ENCODE peak calls at places on chromosomes 4 and X, in four cellular contexts. J is IMR-90, K is neuronal stem cell, N is H9. A is an unnamed sample.

GRCh38 chrX:95762716-95763115 is 921.9 kb upstream of the DIAPH2 start:
- DNase-seq in J (no peak), K (no peak), N (no peak), A (no peak)

GRCh38 chr4:123994917-123995316 is 598.3 kb downstream of the SPRY1 start:
- DNase-seq in J (no peak), K (no peak), N (no peak), A (no peak)

GRCh38 chrX:151875270-151876026 is 37.2 kb upstream of the MAGEA4 start:
- DNase-seq in J (no peak), K (no peak), N (no peak), A (no peak)

GRCh38 chrX:136754641-136755040 is 26.1 kb downstream of the ARHGEF6 start:
- DNase-seq in J (no peak), K (no peak), N (no peak), A (no peak)

GRCh38 chrX:56564921-56565861 is 1.8 kb downstream of the UBQLN2 start:
- DNase-seq in J (peak), K (peak), N (no peak), A (peak)

GRCh38 chr4:166957451-166957850 is 276.8 kb downstream of the SPOCK3 start:
- DNase-seq in J (no peak), K (no peak), N (no peak), A (no peak)

GRCh38 chrX:13015536-13016236 is 28.7 kb downstream of the FAM9C start:
- DNase-seq in J (no peak), K (no peak), N (no peak), A (no peak)

GRCh38 chr4:143382539-143382938 is 45.9 kb downstream of the GAB1 start:
- DNase-seq in J (peak), K (no peak), N (no peak), A (no peak)

GRCh38 chrX:21153033-21153432 is 221.2 kb upstream of the CNKSR2 start:
- DNase-seq in J (no peak), K (no peak), N (no peak), A (no peak)

GRCh38 chr4:122823476-122823875 is 3.2 kb upstream of the FGF2 start:
- DNase-seq in J (no peak), K (no peak), N (no peak), A (no peak)

GRCh38 chr4:152073738-152074137 is 312.9 kb upstream of the GATB start:
- DNase-seq in J (peak), K (no peak), N (no peak), A (peak)

GRCh38 chrX:30657542-30658238 is 4.5 kb downstream of the GK start:
- DNase-seq in J (peak), K (no peak), N (no peak), A (no peak)

GRCh38 chrX:11893933-11894710 is 136.1 kb downstream of the MSL3 start:
- DNase-seq in J (no peak), K (no peak), N (no peak), A (no peak)

GRCh38 chrX:130079824-130080406 is 30.4 kb downstream of the ELF4 start:
- DNase-seq in J (peak), K (peak), N (no peak), A (peak)

GRCh38 chr4:1721666-1722550 is 587 bp downstream of the TACC3 start:
- DNase-seq in J (no peak), K (no peak), N (peak), A (no peak)

GRCh38 chrX:134246282-134246681 is 9.3 kb downstream of the CCDC160 start:
- DNase-seq in J (no peak), K (no peak), N (peak), A (peak)

GRCh38 chr4:176547005-176547404 is 227.2 kb downstream of the SPCS3 start:
- DNase-seq in J (peak), K (no peak), N (no peak), A (no peak)

GRCh38 chr4:84965558-84966381 is 720 bp downstream of the WDFY3 start:
- DNase-seq in J (peak), K (peak), N (peak), A (peak)

GRCh38 chr4:52051615-52052474 is 741 bp downstream of the SPATA18 start:
- DNase-seq in J (peak), K (peak), N (peak), A (peak)

GRCh38 chr4:185773419-185773818 is 38.6 kb downstream of the SORBS2 start:
- DNase-seq in J (no peak), K (no peak), N (peak), A (no peak)

GRCh38 chrX:48689143-48689920 is 5.7 kb downstream of the WAS start:
- DNase-seq in J (no peak), K (no peak), N (no peak), A (no peak)

GRCh38 chr4:128720270-128720669 is 89.2 kb upstream of the JADE1 start:
- DNase-seq in J (no peak), K (no peak), N (no peak), A (no peak)

GRCh38 chr4:84985952-84986351 is 19.5 kb upstream of the WDFY3 start:
- DNase-seq in J (peak), K (no peak), N (no peak), A (peak)

GRCh38 chr4:3629665-3630064 is 97.4 kb upstream of the LRPAP1 start:
- DNase-seq in J (no peak), K (no peak), N (no peak), A (no peak)

GRCh38 chrX:53250556-53250955 is 25.5 kb upstream of the KDM5C start:
- DNase-seq in J (no peak), K (no peak), N (no peak), A (no peak)

DNA sequence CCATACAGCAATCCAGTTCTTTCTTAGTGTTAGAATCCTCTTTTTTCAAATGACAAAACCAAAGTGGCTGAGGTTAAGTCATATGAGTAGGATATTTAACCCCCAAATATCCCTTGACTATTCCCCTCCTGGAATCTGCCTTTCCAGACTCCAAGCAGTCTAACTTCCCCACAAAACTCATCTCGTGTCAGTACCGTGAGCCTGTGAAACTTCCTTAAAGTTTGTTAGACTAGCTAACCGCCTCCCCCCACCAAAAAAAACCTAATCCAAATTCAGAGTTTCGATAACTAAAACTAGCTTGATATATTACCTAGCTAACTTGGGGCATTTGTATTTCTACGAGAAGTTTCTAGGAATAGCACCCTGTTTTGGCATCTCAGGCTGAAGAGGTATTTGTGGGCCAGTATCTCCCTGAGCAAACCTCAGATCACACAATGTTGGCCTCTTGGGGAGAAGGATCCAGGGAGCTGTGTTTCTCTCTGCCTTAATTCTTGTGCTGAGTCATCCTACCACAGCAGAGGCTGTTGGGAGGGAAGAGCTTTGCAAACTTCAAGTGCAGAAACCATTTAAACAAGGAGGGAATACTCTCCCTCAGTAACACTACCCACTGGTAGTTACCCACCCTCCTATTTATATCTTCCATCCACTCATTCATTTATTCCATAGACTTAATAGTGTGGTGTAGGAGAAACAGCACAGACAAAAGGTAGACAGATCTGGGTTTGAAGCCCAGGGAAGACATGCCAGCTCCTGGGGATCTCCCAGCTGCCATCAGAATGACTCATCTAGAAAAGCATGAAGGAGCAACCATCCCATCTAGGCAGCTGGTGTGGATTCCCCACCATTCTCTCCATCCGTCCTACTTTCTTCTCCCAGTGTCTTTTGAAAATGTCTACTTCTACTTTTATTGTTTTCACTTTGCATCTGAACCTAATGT is 39.3 kb upstream of the TXK start:
- DNase-seq in J (peak), K (no peak), N (peak), A (peak)
- H3K27ac ChIP-seq in J (peak), K (no peak), N (no peak), A (peak)

GRCh38 chr4:147157860-147158701 is 212.4 kb upstream of the TTC29 start:
- DNase-seq in J (peak), K (peak), N (peak), A (no peak)
- H3K4me2 ChIP-seq in J (peak), K (peak), N (peak), A (peak)

GRCh38 chr4:174520655-174521054 is 1.6 kb downstream of the HPGD start:
- DNase-seq in J (no peak), K (no peak), N (no peak), A (peak)
- H4K91ac ChIP-seq in J (no peak), K (no peak), N (no peak), A (no peak)

GRCh38 chrX:23513121-23513520 is 154.2 kb upstream of the PRDX4 start:
- DNase-seq in J (no peak), K (no peak), N (peak), A (no peak)
- H3K27ac ChIP-seq in J (no peak), K (no peak), N (peak), A (no peak)

GRCh38 chr4:175413561-175413960 is 398.5 kb downstream of the GPM6A start:
- DNase-seq in J (no peak), K (no peak), N (no peak), A (no peak)
- H3K4me2 ChIP-seq in J (no peak), K (no peak), N (no peak), A (no peak)

GRCh38 chr4:82898322-82899243 is 2.0 kb upstream of the THAP9 start:
- DNase-seq in J (peak), K (no peak), N (no peak), A (peak)

GRCh38 chr4:82900335-82901128 is at the start of gene THAP9:
- DNase-seq in J (peak), K (peak), N (peak), A (peak)

GRCh38 chr4:82901129-82901718 is 689 bp downstream of the THAP9 start:
- DNase-seq in J (no peak), K (no peak), N (no peak), A (no peak)

GRCh38 chr4:82899339-82899738 is 1.2 kb upstream of the THAP9 start:
- DNase-seq in J (no peak), K (no peak), N (no peak), A (no peak)

DNA sequence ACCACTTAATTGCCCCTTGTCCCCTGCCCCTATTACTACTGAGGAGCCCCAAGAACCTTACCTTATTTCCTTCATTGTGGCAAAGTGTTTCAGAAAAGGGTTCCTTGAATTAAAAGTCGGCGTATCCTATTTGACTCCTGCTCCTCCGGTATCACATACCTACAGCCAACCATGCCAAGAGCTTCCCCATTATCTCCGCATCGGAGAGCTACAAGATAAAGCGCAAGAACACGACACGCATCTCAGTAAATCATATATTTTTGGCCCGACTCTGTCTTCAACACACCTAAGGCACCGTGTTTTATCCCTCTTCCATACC is 560 bp upstream of the THAP9 start:
- DNase-seq in J (peak), K (peak), N (no peak), A (no peak)
- H4K91ac ChIP-seq in J (peak), K (no peak), N (no peak), A (no peak)

DNA sequence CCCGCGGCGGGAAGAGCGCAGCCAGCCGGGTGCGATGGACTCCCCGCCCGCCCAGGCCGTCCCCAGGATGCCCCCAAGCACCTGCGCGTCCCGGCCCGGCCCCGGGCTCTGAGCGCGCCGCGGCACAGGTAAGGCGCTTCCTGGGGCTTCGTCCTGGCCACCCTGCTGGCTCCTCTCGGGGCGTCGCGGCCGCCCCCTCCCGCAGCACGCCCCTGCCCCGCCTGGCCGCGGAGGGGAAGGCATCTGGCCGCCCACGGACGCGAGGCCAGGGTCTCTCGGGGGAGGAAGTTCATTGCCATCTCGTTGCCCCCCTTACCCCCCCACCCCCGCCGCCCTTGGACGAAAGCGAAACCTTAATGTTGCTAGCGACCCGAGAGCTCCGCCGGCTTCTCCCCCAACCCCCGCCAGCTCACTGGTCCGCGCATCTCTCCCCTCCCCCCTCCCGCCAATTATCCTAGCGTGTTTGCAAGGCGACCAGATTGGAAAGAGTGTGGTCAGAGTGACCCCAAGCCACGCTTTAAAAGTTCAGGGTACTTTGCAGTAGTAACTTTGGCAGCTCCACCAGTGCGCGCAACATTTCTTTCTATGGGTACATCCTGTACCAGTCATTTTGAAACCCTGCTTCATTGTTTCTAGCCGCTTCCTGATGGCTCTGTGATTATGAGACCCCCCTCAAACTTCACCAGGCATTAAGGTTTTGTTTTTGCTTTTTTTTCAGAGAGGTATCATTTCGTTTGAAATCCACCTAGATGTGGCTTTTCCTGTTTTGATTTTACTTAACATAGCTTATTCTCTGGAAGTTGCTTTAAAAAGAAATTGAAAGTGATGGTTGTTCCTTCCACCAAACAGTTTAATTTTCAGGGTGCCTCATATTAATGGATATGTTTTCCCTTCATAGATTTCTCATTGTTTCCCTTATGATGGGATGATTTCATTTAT is 606 bp downstream of the TBC1D1 start:
- DNase-seq in J (peak), K (peak), N (peak), A (peak)
- H3K27ac ChIP-seq in J (no peak), K (no peak), N (no peak), A (no peak)

A was measured in trophoblast cell.